ENCODE peak calls at places on chromosome 7, in eight cellular contexts. R is tibial nerve, F is A549, C is cardiac fibroblast, U is adrenal gland, P is transverse colon, Q is fibroblast of lung, V is mucosa of descending colon. Z is an unnamed sample.

GRCh38 chr7:15780271-15780670 is 93.8 kb upstream of the MEOX2 start:
- DNase-seq in R (no peak), F (no peak), C (peak), U (no peak), P (no peak), Q (peak), V (no peak), Z (peak)

GRCh38 chr7:86908948-86909347 is 150.5 kb downstream of the ELAPOR2 start:
- DNase-seq in R (no peak), F (no peak), C (peak), U (no peak), P (no peak), Q (peak), V (no peak), Z (no peak)

GRCh38 chr7:100380180-100380579 is 6.9 kb downstream of the PILRA start:
- DNase-seq in R (no peak), F (no peak), C (no peak), U (no peak), P (no peak), Q (no peak), V (no peak), Z (no peak)

GRCh38 chr7:106344861-106345260 is 60.1 kb upstream of the NAMPT start:
- DNase-seq in R (peak), F (no peak), C (peak), U (no peak), P (no peak), Q (peak), V (no peak), Z (no peak)

GRCh38 chr7:100561491-100562194 is 12.1 kb downstream of the SAP25 start:
- DNase-seq in R (no peak), F (no peak), C (no peak), U (no peak), P (no peak), Q (no peak), V (no peak), Z (no peak)

GRCh38 chr7:69929622-69930021 is 331.3 kb downstream of the AUTS2 start:
- DNase-seq in R (no peak), F (no peak), C (no peak), U (no peak), P (no peak), Q (no peak), V (no peak), Z (no peak)

GRCh38 chr7:80719261-80719660 is 80.8 kb downstream of the CD36 start:
- DNase-seq in R (no peak), F (no peak), C (peak), U (no peak), P (no peak), Q (peak), V (no peak), Z (no peak)

GRCh38 chr7:102111063-102111757 is 175.5 kb upstream of the SH2B2 start:
- DNase-seq in R (no peak), F (no peak), C (no peak), U (no peak), P (no peak), Q (peak), V (no peak), Z (no peak)

DNA sequence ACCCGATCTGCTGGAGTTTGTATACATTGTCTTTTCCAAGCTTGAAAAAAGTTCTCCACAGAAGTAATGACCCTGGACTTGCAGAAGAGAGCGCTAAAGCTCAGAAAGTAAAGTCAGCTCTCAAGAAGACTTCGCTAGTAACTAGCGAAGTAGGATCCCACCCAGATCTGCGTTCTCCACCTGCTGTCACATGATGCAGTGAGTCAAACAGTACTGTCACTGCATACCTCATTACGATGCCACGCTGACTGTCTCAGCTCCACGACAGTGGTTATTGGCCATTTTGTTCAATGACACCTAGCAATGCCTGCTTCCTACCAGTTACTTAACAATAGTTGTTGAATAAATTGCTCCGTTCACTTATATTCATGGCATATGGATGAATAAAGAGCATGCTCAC is 29.7 kb upstream of the SEC61G start:
- DNase-seq in R (peak), F (peak), C (peak), U (peak), P (peak), Q (peak), V (peak), Z (peak)
- TF ChIP-seq CTCF in R (peak), F (peak), C (peak), U (peak), P (peak), Q (peak), V (peak), Z (peak)

GRCh38 chr7:16811555-16811954 is 6.8 kb upstream of the AGR2 start:
- DNase-seq in R (no peak), F (peak), C (peak), U (no peak), P (no peak), Q (peak), V (no peak), Z (peak)
- H3K4me3 ChIP-seq in R (no peak), F (peak), C (no peak), U (no peak), P (no peak), Q (no peak), V (no peak), Z (no peak)

DNA sequence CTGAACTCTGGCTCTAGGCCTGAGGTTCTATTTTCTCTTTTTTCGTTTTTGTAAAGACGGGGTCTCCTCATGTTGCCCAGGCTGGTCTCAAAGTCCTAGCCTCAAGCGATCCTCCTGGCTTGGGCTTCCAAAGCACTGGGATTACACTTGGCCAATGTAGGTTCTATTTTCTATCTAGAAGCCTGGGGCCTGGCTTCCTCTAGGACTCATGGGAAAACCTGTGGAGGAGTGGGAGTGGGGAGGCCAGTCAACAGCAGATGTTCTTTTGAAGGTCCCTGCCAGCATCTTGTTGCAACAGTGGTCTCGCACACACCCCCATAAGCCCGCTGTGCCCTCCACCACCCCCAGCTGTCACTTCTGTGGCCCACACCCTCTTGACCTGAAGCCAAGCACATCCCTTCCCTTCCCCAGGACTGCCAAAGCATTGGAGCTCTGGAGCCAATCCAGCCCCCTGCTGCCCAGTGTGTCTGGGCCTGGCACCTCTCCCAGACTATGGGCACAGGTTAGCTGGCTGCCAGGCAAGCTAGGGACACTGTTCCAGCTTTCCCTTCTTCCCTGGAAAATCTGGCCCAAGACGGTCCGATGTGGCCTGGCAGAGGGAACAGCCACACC is 1.9 kb upstream of the STX1A start:
- DNase-seq in R (no peak), F (peak), C (no peak), U (peak), P (peak), Q (no peak), V (peak), Z (no peak)
- TF ChIP-seq CTCF in R (no peak), F (no peak), C (no peak), U (no peak), P (no peak), Q (no peak), V (no peak), Z (peak)

GRCh38 chr7:44984478-44984758 is 5.6 kb upstream of the MYO1G start:
- DNase-seq in R (no peak), F (no peak), C (no peak), U (no peak), P (no peak), Q (no peak), V (no peak), Z (no peak)
- H3K4me3 ChIP-seq in R (no peak), F (peak), C (no peak), U (no peak), P (no peak), Q (peak), V (no peak), Z (no peak)

GRCh38 chr7:46781901-46782439 is 799.9 kb downstream of the TNS3 start:
- DNase-seq in R (no peak), F (no peak), C (peak), U (no peak), P (no peak), Q (peak), V (no peak), Z (no peak)

GRCh38 chr7:46786995-46787394 is 794.9 kb downstream of the TNS3 start:
- DNase-seq in R (no peak), F (no peak), C (no peak), U (no peak), P (no peak), Q (no peak), V (no peak), Z (no peak)

GRCh38 chr7:46784746-46785145 is 797.2 kb downstream of the TNS3 start:
- DNase-seq in R (no peak), F (peak), C (peak), U (no peak), P (no peak), Q (peak), V (no peak), Z (peak)

GRCh38 chr7:46791180-46791579 is 790.7 kb downstream of the TNS3 start:
- DNase-seq in R (no peak), F (no peak), C (peak), U (no peak), P (no peak), Q (no peak), V (no peak), Z (no peak)

GRCh38 chr7:46786221-46786951 is 795.5 kb downstream of the TNS3 start:
- DNase-seq in R (no peak), F (peak), C (no peak), U (no peak), P (no peak), Q (peak), V (no peak), Z (peak)
- TF ChIP-seq CTCF in R (no peak), F (no peak), C (no peak), U (no peak), P (no peak), Q (no peak), V (no peak), Z (no peak)

GRCh38 chr7:23184709-23185354 is 3.0 kb downstream of the NUP42 start:
- DNase-seq in R (peak), F (peak), C (peak), U (peak), P (peak), Q (peak), V (peak), Z (no peak)

GRCh38 chr7:23181684-23182553 is at the start of gene NUP42:
- DNase-seq in R (peak), F (peak), C (peak), U (peak), P (peak), Q (peak), V (peak), Z (peak)

GRCh38 chr7:23185980-23186379 is 4.1 kb downstream of the NUP42 start:
- DNase-seq in R (no peak), F (no peak), C (no peak), U (no peak), P (no peak), Q (no peak), V (no peak), Z (no peak)

GRCh38 chr7:23183279-23184012 is 1.6 kb downstream of the NUP42 start:
- DNase-seq in R (no peak), F (no peak), C (no peak), U (no peak), P (no peak), Q (no peak), V (no peak), Z (no peak)

DNA sequence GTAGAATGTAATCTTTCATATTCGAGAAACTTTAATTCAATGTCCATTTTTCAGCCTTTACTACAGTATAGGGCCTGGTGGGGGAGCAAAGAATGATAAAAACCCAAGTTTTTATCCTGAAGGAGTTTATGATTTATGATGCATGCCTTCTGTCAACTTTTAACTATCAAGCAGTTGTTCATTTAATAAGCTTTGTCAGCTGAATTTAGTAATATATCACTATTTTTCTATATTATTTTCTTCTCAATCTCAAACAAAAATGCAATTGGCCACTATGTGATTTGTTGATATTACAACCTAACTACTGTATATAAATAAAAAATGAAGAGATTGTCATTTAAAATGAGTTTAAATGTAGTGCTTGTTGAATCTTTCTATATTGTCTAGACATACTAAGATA is 2.4 kb downstream of the NUP42 start:
- DNase-seq in R (no peak), F (no peak), C (no peak), U (no peak), P (no peak), Q (no peak), V (no peak), Z (no peak)
- H3K4me3 ChIP-seq in R (no peak), F (no peak), C (no peak), U (no peak), P (no peak), Q (no peak), V (no peak), Z (no peak)

GRCh38 chr7:139354729-139355128 is 5.0 kb upstream of the LUC7L2 start:
- DNase-seq in R (no peak), F (peak), C (no peak), U (no peak), P (no peak), Q (no peak), V (no peak), Z (no peak)
- TF ChIP-seq CTCF in R (no peak), F (no peak), C (no peak), U (no peak), P (no peak), Q (no peak), V (no peak), Z (no peak)

Z was measured in epithelial cell of proximal tubule.